ENCODE peak calls at places on chromosomes 4 and X, in five cellular contexts. One of them, this sample, is unnamed.

GRCh38 chr4:135316266-135316779 is 1114.7 kb upstream of the PABPC4L start:
- DNase-seq in stimulated activated effector memory CD8-positive, alpha-beta T cell treated with anti-CD3 and anti-CD28 coated beads, Interleukin-12 subunit alpha, Interleukin-12 subunit beta, amount 100 ng/mL, for 72 hours: no peak
- DNase-seq in SW480: no peak
- DNase-seq in activated CD8-positive, alpha-beta T cell treated with anti-CD3 and anti-CD28 coated beads for 36 hours: no peak
- DNase-seq in heart right ventricle: no peak
- DNase-seq in this sample: no peak

GRCh38 chr4:139887378-139887801 is 221.8 kb downstream of the MGST2 start:
- DNase-seq in stimulated activated effector memory CD8-positive, alpha-beta T cell treated with anti-CD3 and anti-CD28 coated beads, Interleukin-12 subunit alpha, Interleukin-12 subunit beta, amount 100 ng/mL, for 72 hours: no peak
- DNase-seq in SW480: no peak
- DNase-seq in activated CD8-positive, alpha-beta T cell treated with anti-CD3 and anti-CD28 coated beads for 36 hours: no peak
- DNase-seq in heart right ventricle: no peak
- DNase-seq in this sample: no peak

GRCh38 chrX:103716967-103717366 is 6.3 kb downstream of the TMEM31 start:
- DNase-seq in stimulated activated effector memory CD8-positive, alpha-beta T cell treated with anti-CD3 and anti-CD28 coated beads, Interleukin-12 subunit alpha, Interleukin-12 subunit beta, amount 100 ng/mL, for 72 hours: no peak
- DNase-seq in SW480: no peak
- DNase-seq in activated CD8-positive, alpha-beta T cell treated with anti-CD3 and anti-CD28 coated beads for 36 hours: no peak
- DNase-seq in heart right ventricle: no peak
- DNase-seq in this sample: no peak

GRCh38 chr4:71004281-71004851 is 10.9 kb downstream of the DCK start:
- DNase-seq in stimulated activated effector memory CD8-positive, alpha-beta T cell treated with anti-CD3 and anti-CD28 coated beads, Interleukin-12 subunit alpha, Interleukin-12 subunit beta, amount 100 ng/mL, for 72 hours: peak
- DNase-seq in SW480: no peak
- DNase-seq in activated CD8-positive, alpha-beta T cell treated with anti-CD3 and anti-CD28 coated beads for 36 hours: peak
- DNase-seq in heart right ventricle: no peak
- DNase-seq in this sample: no peak

GRCh38 chr4:141636771-141637460 is 533 bp downstream of the IL15 start:
- DNase-seq in stimulated activated effector memory CD8-positive, alpha-beta T cell treated with anti-CD3 and anti-CD28 coated beads, Interleukin-12 subunit alpha, Interleukin-12 subunit beta, amount 100 ng/mL, for 72 hours: no peak
- DNase-seq in SW480: peak
- DNase-seq in activated CD8-positive, alpha-beta T cell treated with anti-CD3 and anti-CD28 coated beads for 36 hours: peak
- DNase-seq in heart right ventricle: peak
- DNase-seq in this sample: no peak

GRCh38 chr4:123840232-123840631 is 443.6 kb downstream of the SPRY1 start:
- DNase-seq in stimulated activated effector memory CD8-positive, alpha-beta T cell treated with anti-CD3 and anti-CD28 coated beads, Interleukin-12 subunit alpha, Interleukin-12 subunit beta, amount 100 ng/mL, for 72 hours: no peak
- DNase-seq in SW480: no peak
- DNase-seq in activated CD8-positive, alpha-beta T cell treated with anti-CD3 and anti-CD28 coated beads for 36 hours: no peak
- DNase-seq in heart right ventricle: no peak
- DNase-seq in this sample: no peak

GRCh38 chrX:110402091-110402854 is 43.6 kb downstream of the RTL9 start:
- DNase-seq in stimulated activated effector memory CD8-positive, alpha-beta T cell treated with anti-CD3 and anti-CD28 coated beads, Interleukin-12 subunit alpha, Interleukin-12 subunit beta, amount 100 ng/mL, for 72 hours: no peak
- DNase-seq in SW480: peak
- DNase-seq in activated CD8-positive, alpha-beta T cell treated with anti-CD3 and anti-CD28 coated beads for 36 hours: no peak
- DNase-seq in heart right ventricle: no peak
- DNase-seq in this sample: peak

GRCh38 chr4:11585506-11585905 is 156.8 kb upstream of the HS3ST1 start:
- DNase-seq in stimulated activated effector memory CD8-positive, alpha-beta T cell treated with anti-CD3 and anti-CD28 coated beads, Interleukin-12 subunit alpha, Interleukin-12 subunit beta, amount 100 ng/mL, for 72 hours: no peak
- DNase-seq in SW480: peak
- DNase-seq in activated CD8-positive, alpha-beta T cell treated with anti-CD3 and anti-CD28 coated beads for 36 hours: no peak
- DNase-seq in heart right ventricle: peak
- DNase-seq in this sample: peak

GRCh38 chrX:136856527-136856926 is 24.0 kb downstream of the RBMX start:
- DNase-seq in stimulated activated effector memory CD8-positive, alpha-beta T cell treated with anti-CD3 and anti-CD28 coated beads, Interleukin-12 subunit alpha, Interleukin-12 subunit beta, amount 100 ng/mL, for 72 hours: no peak
- DNase-seq in SW480: no peak
- DNase-seq in activated CD8-positive, alpha-beta T cell treated with anti-CD3 and anti-CD28 coated beads for 36 hours: no peak
- DNase-seq in heart right ventricle: no peak
- DNase-seq in this sample: no peak

GRCh38 chrX:47179221-47179927 is 14.3 kb upstream of the UBA1 start:
- DNase-seq in stimulated activated effector memory CD8-positive, alpha-beta T cell treated with anti-CD3 and anti-CD28 coated beads, Interleukin-12 subunit alpha, Interleukin-12 subunit beta, amount 100 ng/mL, for 72 hours: no peak
- DNase-seq in SW480: no peak
- DNase-seq in activated CD8-positive, alpha-beta T cell treated with anti-CD3 and anti-CD28 coated beads for 36 hours: no peak
- DNase-seq in heart right ventricle: peak
- DNase-seq in this sample: peak

GRCh38 chr4:140450352-140450751 is 22.9 kb upstream of the CLGN start:
- DNase-seq in stimulated activated effector memory CD8-positive, alpha-beta T cell treated with anti-CD3 and anti-CD28 coated beads, Interleukin-12 subunit alpha, Interleukin-12 subunit beta, amount 100 ng/mL, for 72 hours: no peak
- DNase-seq in SW480: no peak
- DNase-seq in activated CD8-positive, alpha-beta T cell treated with anti-CD3 and anti-CD28 coated beads for 36 hours: no peak
- DNase-seq in heart right ventricle: no peak
- DNase-seq in this sample: no peak

GRCh38 chr4:111678466-111678865 is 466.8 kb upstream of the FAM241A start:
- DNase-seq in stimulated activated effector memory CD8-positive, alpha-beta T cell treated with anti-CD3 and anti-CD28 coated beads, Interleukin-12 subunit alpha, Interleukin-12 subunit beta, amount 100 ng/mL, for 72 hours: no peak
- DNase-seq in SW480: no peak
- DNase-seq in activated CD8-positive, alpha-beta T cell treated with anti-CD3 and anti-CD28 coated beads for 36 hours: no peak
- DNase-seq in heart right ventricle: no peak
- DNase-seq in this sample: peak

GRCh38 chr4:101787917-101788316 is 2.6 kb upstream of the BANK1 start:
- DNase-seq in stimulated activated effector memory CD8-positive, alpha-beta T cell treated with anti-CD3 and anti-CD28 coated beads, Interleukin-12 subunit alpha, Interleukin-12 subunit beta, amount 100 ng/mL, for 72 hours: no peak
- DNase-seq in SW480: no peak
- DNase-seq in activated CD8-positive, alpha-beta T cell treated with anti-CD3 and anti-CD28 coated beads for 36 hours: no peak
- DNase-seq in heart right ventricle: no peak
- DNase-seq in this sample: no peak

GRCh38 chr4:21090098-21090666 is 389.9 kb downstream of the PACRGL start:
- DNase-seq in stimulated activated effector memory CD8-positive, alpha-beta T cell treated with anti-CD3 and anti-CD28 coated beads, Interleukin-12 subunit alpha, Interleukin-12 subunit beta, amount 100 ng/mL, for 72 hours: no peak
- DNase-seq in SW480: no peak
- DNase-seq in activated CD8-positive, alpha-beta T cell treated with anti-CD3 and anti-CD28 coated beads for 36 hours: no peak
- DNase-seq in heart right ventricle: no peak
- DNase-seq in this sample: no peak

GRCh38 chr4:40211224-40212185 is 14.7 kb downstream of the RHOH start:
- DNase-seq in stimulated activated effector memory CD8-positive, alpha-beta T cell treated with anti-CD3 and anti-CD28 coated beads, Interleukin-12 subunit alpha, Interleukin-12 subunit beta, amount 100 ng/mL, for 72 hours: no peak
- DNase-seq in SW480: no peak
- DNase-seq in activated CD8-positive, alpha-beta T cell treated with anti-CD3 and anti-CD28 coated beads for 36 hours: peak
- DNase-seq in heart right ventricle: no peak
- DNase-seq in this sample: no peak

GRCh38 chrX:72366178-72366577 is 60.5 kb upstream of the CITED1 start:
- DNase-seq in stimulated activated effector memory CD8-positive, alpha-beta T cell treated with anti-CD3 and anti-CD28 coated beads, Interleukin-12 subunit alpha, Interleukin-12 subunit beta, amount 100 ng/mL, for 72 hours: no peak
- DNase-seq in SW480: no peak
- DNase-seq in activated CD8-positive, alpha-beta T cell treated with anti-CD3 and anti-CD28 coated beads for 36 hours: no peak
- DNase-seq in heart right ventricle: no peak
- DNase-seq in this sample: no peak

GRCh38 chrX:33307954-33308353 is 96.6 kb upstream of the DMD start:
- DNase-seq in stimulated activated effector memory CD8-positive, alpha-beta T cell treated with anti-CD3 and anti-CD28 coated beads, Interleukin-12 subunit alpha, Interleukin-12 subunit beta, amount 100 ng/mL, for 72 hours: no peak
- DNase-seq in SW480: no peak
- DNase-seq in activated CD8-positive, alpha-beta T cell treated with anti-CD3 and anti-CD28 coated beads for 36 hours: no peak
- DNase-seq in heart right ventricle: no peak
- DNase-seq in this sample: peak

GRCh38 chrX:74133156-74133796 is 170.7 kb upstream of the ZCCHC13 start:
- DNase-seq in stimulated activated effector memory CD8-positive, alpha-beta T cell treated with anti-CD3 and anti-CD28 coated beads, Interleukin-12 subunit alpha, Interleukin-12 subunit beta, amount 100 ng/mL, for 72 hours: no peak
- DNase-seq in SW480: peak
- DNase-seq in activated CD8-positive, alpha-beta T cell treated with anti-CD3 and anti-CD28 coated beads for 36 hours: no peak
- DNase-seq in heart right ventricle: peak
- DNase-seq in this sample: no peak

GRCh38 chr4:144451771-144452170 is 194.2 kb upstream of the HHIP start:
- DNase-seq in stimulated activated effector memory CD8-positive, alpha-beta T cell treated with anti-CD3 and anti-CD28 coated beads, Interleukin-12 subunit alpha, Interleukin-12 subunit beta, amount 100 ng/mL, for 72 hours: no peak
- DNase-seq in SW480: no peak
- DNase-seq in activated CD8-positive, alpha-beta T cell treated with anti-CD3 and anti-CD28 coated beads for 36 hours: no peak
- DNase-seq in heart right ventricle: no peak
- DNase-seq in this sample: no peak

This sample was measured in foreskin keratinocyte.